ENCODE peak calls at places on chromosomes 11 and 22, in six cellular contexts. F, Y, T, E, U and S are unnamed samples.

GRCh38 chr22:44842417-44842816 is 90.0 kb downstream of the ARHGAP8 start:
- DNase-seq in F (no peak), U (no peak), E (no peak), Y (no peak), T (no peak), S (no peak)

GRCh38 chr11:32427935-32428664 is 7.2 kb downstream of the WT1 start:
- DNase-seq in T (no peak), U (no peak), Y (no peak), E (no peak), F (no peak), S (no peak)

GRCh38 chr11:101686514-101686913 is 102.7 kb upstream of the TRPC6 start:
- DNase-seq in U (no peak), Y (no peak), E (no peak), T (peak), F (no peak), S (no peak)

GRCh38 chr11:73376803-73377629 is 817 bp downstream of the RELT start:
- DNase-seq in U (no peak), F (peak), T (peak), Y (peak), E (peak), S (peak)

GRCh38 chr11:14374922-14375630 is 16.1 kb upstream of the RRAS2 start:
- DNase-seq in U (no peak), E (no peak), F (peak), T (peak), Y (no peak), S (no peak)

GRCh38 chr11:8055836-8056526 is 25.0 kb upstream of the TUB start:
- DNase-seq in U (no peak), Y (no peak), F (no peak), T (no peak), E (no peak), S (no peak)

GRCh38 chr11:67347964-67348749 is 5.2 kb downstream of the POLD4 start:
- DNase-seq in E (no peak), U (no peak), F (peak), Y (no peak), T (peak), S (no peak)

GRCh38 chr11:14584595-14584994 is 59.0 kb upstream of the PDE3B start:
- DNase-seq in E (no peak), U (no peak), Y (peak), T (peak), F (no peak), S (no peak)

GRCh38 chr11:6397636-6398035 is 7.4 kb downstream of the SMPD1 start:
- DNase-seq in E (no peak), F (no peak), T (no peak), U (no peak), Y (no peak), S (no peak)

GRCh38 chr22:44139773-44140172 is 41.0 kb upstream of the PARVG start:
- DNase-seq in U (no peak), F (no peak), Y (no peak), T (no peak), E (no peak), S (no peak)

GRCh38 chr11:6321961-6322362 is 1.7 kb upstream of the CAVIN3 start:
- DNase-seq in E (peak), U (no peak), Y (no peak), T (no peak), F (no peak), S (peak)

GRCh38 chr11:134228625-134229024 is 4.2 kb downstream of the VPS26B start:
- DNase-seq in U (peak), F (no peak), E (no peak), T (no peak), Y (no peak), S (no peak)

GRCh38 chr22:50306753-50307749 is at the start of gene PLXNB2:
- DNase-seq in Y (peak), F (peak), E (peak), T (peak), U (no peak), S (peak)

GRCh38 chr22:46593211-46593676 is 26.9 kb upstream of the GRAMD4 start:
- DNase-seq in F (no peak), T (no peak), U (no peak), E (no peak), Y (no peak), S (peak)

GRCh38 chr11:110908401-110909106 is 196.3 kb upstream of the ARHGAP20 start:
- DNase-seq in T (peak), Y (no peak), E (no peak), F (no peak), U (no peak), S (no peak)

GRCh38 chr11:65578134-65578533 is 2.3 kb downstream of the EHBP1L1 start:
- DNase-seq in Y (no peak), T (no peak), E (no peak), U (no peak), F (no peak), S (no peak)

GRCh38 chr22:40512426-40513136 is 123.9 kb downstream of the MRTFA start:
- DNase-seq in E (no peak), Y (peak), T (peak), U (no peak), F (no peak), S (no peak)

GRCh38 chr11:123209591-123209990 is 14.5 kb upstream of the CLMP start:
- DNase-seq in E (no peak), U (no peak), Y (no peak), T (no peak), F (no peak), S (no peak)

GRCh38 chr11:47378011-47378835 is at the start of gene SPI1:
- DNase-seq in F (peak), T (no peak), E (no peak), U (peak), Y (no peak), S (peak)

GRCh38 chr11:1573847-1574255 is 1.8 kb upstream of the DUSP8 start:
- DNase-seq in F (no peak), E (no peak), Y (no peak), T (peak), U (no peak), S (no peak)

GRCh38 chr11:2799881-2800654 is 85.5 kb downstream of the CDKN1C start:
- DNase-seq in T (no peak), E (no peak), U (no peak), F (peak), Y (no peak), S (no peak)

GRCh38 chr11:40338062-40338461 is 1121.4 kb downstream of the LRRC4C start:
- DNase-seq in F (no peak), E (peak), Y (no peak), U (no peak), T (no peak), S (no peak)

GRCh38 chr11:3135491-3136440 is 29.3 kb downstream of the OSBPL5 start:
- DNase-seq in U (no peak), Y (no peak), F (no peak), E (no peak), T (no peak), S (peak)

GRCh38 chr11:33674035-33674814 is 26.4 kb downstream of the C11orf91 start:
- DNase-seq in T (no peak), Y (no peak), F (no peak), E (no peak), U (no peak), S (no peak)

GRCh38 chr11:95699631-95700470 is 89.7 kb downstream of the FAM76B start:
- DNase-seq in Y (no peak), U (no peak), F (no peak), T (no peak), E (no peak), S (no peak)

GRCh38 chr11:128621491-128622136 is 34.3 kb upstream of the ETS1 start:
- DNase-seq in T (no peak), E (no peak), U (no peak), Y (no peak), F (no peak), S (peak)

GRCh38 chr11:126890561-126890960 is 110.0 kb downstream of the KIRREL3 start:
- DNase-seq in F (no peak), T (no peak), Y (no peak), E (no peak), U (no peak), S (no peak)

GRCh38 chr11:34199525-34199924 is 94.1 kb downstream of the NAT10 start:
- DNase-seq in Y (no peak), F (no peak), U (no peak), T (no peak), E (no peak), S (no peak)

GRCh38 chr11:69598147-69598546 is 42.8 kb upstream of the CCND1 start:
- DNase-seq in T (peak), E (peak), Y (no peak), F (no peak), U (no peak), S (peak)

GRCh38 chr11:62487698-62488551 is 58.7 kb downstream of the AHNAK start:
- DNase-seq in E (peak), Y (no peak), U (no peak), F (no peak), T (no peak), S (no peak)

GRCh38 chr22:50305393-50305657 is 2.1 kb downstream of the PLXNB2 start:
- DNase-seq in U (no peak), F (no peak), E (no peak), Y (no peak), T (no peak), S (no peak)

GRCh38 chr11:101466352-101466751 is 117.5 kb downstream of the TRPC6 start:
- DNase-seq in E (no peak), T (no peak), Y (no peak), F (no peak), U (no peak), S (no peak)

GRCh38 chr11:105582497-105582896 is 27.4 kb upstream of the GRIA4 start:
- DNase-seq in U (no peak), F (no peak), Y (no peak), T (no peak), E (no peak), S (no peak)

GRCh38 chr11:3221408-3222002 is 2.9 kb upstream of the MRGPRG start:
- DNase-seq in T (no peak), F (no peak), Y (no peak), E (no peak), U (no peak), S (no peak)

GRCh38 chr11:102577182-102577581 is 46.6 kb upstream of the MMP7 start:
- DNase-seq in U (no peak), E (no peak), F (no peak), Y (no peak), T (no peak), S (peak)

GRCh38 chr11:65136515-65137096 is 2.3 kb upstream of the SYVN1 start:
- DNase-seq in E (no peak), Y (no peak), F (no peak), T (no peak), U (no peak), S (no peak)

GRCh38 chr11:134696455-134696854 is 284.4 kb upstream of the B3GAT1 start:
- DNase-seq in Y (no peak), T (no peak), F (no peak), E (no peak), U (no peak), S (no peak)

GRCh38 chr11:10807629-10808552 is 835 bp downstream of the EIF4G2 start:
- DNase-seq in E (peak), Y (peak), T (peak), U (no peak), F (peak), S (peak)

GRCh38 chr11:60870733-60871377 is 3.5 kb downstream of the ZP1 start:
- DNase-seq in T (no peak), F (no peak), Y (no peak), E (no peak), U (no peak), S (no peak)

GRCh38 chr22:41976961-41977566 is 7.8 kb downstream of the SEPTIN3 start:
- DNase-seq in Y (no peak), U (no peak), T (no peak), F (no peak), E (no peak), S (no peak)
- H3K4me3 ChIP-seq in Y (peak), U (peak), T (peak), F (no peak), E (no peak), S (no peak)

GRCh38 chr22:22709719-22710445 is 65.5 kb downstream of the GGTLC2 start:
- DNase-seq in T (peak), E (no peak), F (peak), U (no peak), Y (no peak), S (peak)
- TF ChIP-seq MYC in T (no peak), E (no peak), F (no peak), U (no peak), Y (no peak), S (no peak)

GRCh38 chr11:77470971-77471370 is 2.9 kb downstream of the PAK1 start:
- DNase-seq in U (no peak), T (no peak), E (no peak), Y (no peak), F (no peak), S (no peak)
- H3K4me3 ChIP-seq in U (peak), T (no peak), E (no peak), Y (no peak), F (no peak), S (no peak)

GRCh38 chr11:80855975-80856524 is 1415.2 kb upstream of the TENM4 start:
- DNase-seq in Y (no peak), T (no peak), U (no peak), F (no peak), E (peak), S (no peak)
- TF ChIP-seq MYC in Y (no peak), T (no peak), U (no peak), F (no peak), E (no peak), S (no peak)